ENCODE peak calls at places on chromosomes 7 and 10, in eight cellular contexts. P is astrocyte of the spinal cord; O is activated T-helper 1 cell treated with anti-CD3 and anti-CD28 coated beads, Interleukin-12 subunit alpha, Interleukin-12 subunit beta, Interleukin-2, Interleukin-4 antibody, amounts not matched to agents 30 ng/mL and 10 ng/mL and 1 ng/mL, durations not matched to agents 14 hours and 24 hours and 36 hours; J is GOT3; Z is stimulated activated CD4-positive, alpha-beta T cell treated with anti-CD3 and anti-CD28 coated beads, Interleukin-12 subunit alpha, Interleukin-12 subunit beta, amount 100 ng/mL, for 4 hours; L is sciatic nerve; E is small intestine; Y is A172. B is an unnamed sample.

GRCh38 chr7:114934074-114934473 is 12.2 kb downstream of the MDFIC start:
- DNase-seq in L (no peak), Z (no peak), Y (no peak), E (no peak), J (no peak), P (no peak), O (no peak), B (no peak)

GRCh38 chr10:44574596-44575480 is 189.9 kb upstream of the CXCL12 start:
- DNase-seq in O (no peak), E (no peak), Z (no peak), Y (no peak), J (no peak), P (no peak), L (no peak), B (no peak)

GRCh38 chr7:33719059-33719581 is 186.2 kb upstream of the BMPER start:
- DNase-seq in L (no peak), P (no peak), E (no peak), J (no peak), Z (no peak), Y (no peak), O (no peak), B (no peak)

GRCh38 chr10:77563638-77564270 is 73.9 kb downstream of the KCNMA1 start:
- DNase-seq in P (no peak), Z (no peak), O (no peak), J (no peak), E (peak), Y (no peak), L (no peak), B (no peak)

GRCh38 chr7:35032166-35032565 is 5.1 kb downstream of the DPY19L1 start:
- DNase-seq in Z (no peak), Y (no peak), O (no peak), J (no peak), E (no peak), L (no peak), P (no peak), B (no peak)

GRCh38 chr10:43407576-43408330 is 1.2 kb downstream of the HNRNPF start:
- DNase-seq in L (peak), J (peak), P (peak), E (peak), Z (peak), Y (peak), O (peak), B (peak)

GRCh38 chr10:114273910-114274309 is 34.9 kb downstream of the VWA2 start:
- DNase-seq in Z (no peak), E (no peak), O (no peak), Y (no peak), J (no peak), L (no peak), P (no peak), B (no peak)

GRCh38 chr10:6721480-6721879 is 141.4 kb upstream of the PRKCQ start:
- DNase-seq in O (no peak), L (no peak), Y (peak), Z (no peak), E (peak), P (peak), J (no peak), B (no peak)

GRCh38 chr10:128210215-128211063 is 84.2 kb upstream of the MKI67 start:
- DNase-seq in P (peak), Y (no peak), L (peak), E (peak), J (peak), Z (peak), O (peak), B (peak)

GRCh38 chr10:91887075-91887899 is 22.0 kb downstream of the FGFBP3 start:
- DNase-seq in J (no peak), Z (peak), Y (no peak), O (no peak), L (peak), P (peak), E (peak), B (peak)

GRCh38 chr10:89001428-89002072 is 11.0 kb downstream of the FAS start:
- DNase-seq in Y (no peak), P (peak), J (no peak), Z (no peak), O (no peak), L (no peak), E (no peak), B (no peak)

GRCh38 chr7:29147821-29148220 is 1.5 kb upstream of the CPVL start:
- DNase-seq in L (no peak), P (no peak), Y (no peak), J (no peak), E (no peak), Z (no peak), O (no peak), B (no peak)

GRCh38 chr7:2687338-2687869 is 598 bp upstream of the AMZ1 start:
- DNase-seq in E (no peak), J (no peak), P (no peak), Y (peak), L (no peak), O (no peak), Z (no peak), B (peak)

GRCh38 chr7:33072471-33072870 is 9.9 kb upstream of the NT5C3A start:
- DNase-seq in O (no peak), P (peak), E (no peak), L (no peak), Z (no peak), Y (peak), J (no peak), B (no peak)

GRCh38 chr7:22005151-22005550 is 59.5 kb upstream of the CDCA7L start:
- DNase-seq in J (no peak), L (no peak), E (no peak), Z (no peak), Y (no peak), P (no peak), O (no peak), B (no peak)

GRCh38 chr7:106887376-106887775 is 22.3 kb downstream of the PIK3CG start:
- DNase-seq in O (no peak), Z (no peak), L (no peak), P (no peak), J (no peak), Y (no peak), E (no peak), B (no peak)

GRCh38 chr10:69716711-69717560 is 84.8 kb upstream of the COL13A1 start:
- DNase-seq in P (peak), L (no peak), O (peak), Z (peak), Y (peak), J (no peak), E (peak), B (no peak)

GRCh38 chr7:156968183-156968582 is 18.7 kb downstream of the NOM1 start:
- DNase-seq in Z (no peak), E (no peak), P (no peak), L (no peak), Y (no peak), J (no peak), O (no peak), B (no peak)

B was measured in spleen.